ENCODE peak calls at places on chromosomes 13 and 19, in four cellular contexts. W, T, E and L are unnamed samples.
A peak's percentile ranks its signal among the peaks of the same experiment; 100 is the strongest.

GRCh38 chr13:111937763-111938375 is 129.1 kb upstream of the SOX1 start:
- DNase-seq in E (no peak), T (no peak), W (no peak), L (no peak)

GRCh38 chr19:30540671-30541210 is 168.6 kb downstream of the ZNF536 start:
- DNase-seq in T (no peak), E (no peak), W (no peak), L (no peak)

GRCh38 chr13:93775027-93775426 is 548.4 kb downstream of the GPC6 start:
- DNase-seq in T (no peak), E (no peak), W (no peak), L (no peak)

GRCh38 chr13:114032121-114032799 is 58.4 kb upstream of the C13orf46 start:
- DNase-seq in W (peak; percentile 60), T (no peak), E (no peak), L (no peak)

GRCh38 chr13:47287291-47287751 is 390.5 kb upstream of the HTR2A start:
- DNase-seq in W (peak; percentile 21), T (no peak), E (no peak), L (no peak)

GRCh38 chr19:55459950-55460657 is 1.3 kb downstream of the ISOC2 start:
- DNase-seq in W (no peak), E (no peak), T (no peak), L (peak; percentile 33)

GRCh38 chr13:30805603-30806011 is 70.3 kb downstream of the ALOX5AP start:
- DNase-seq in E (no peak), W (no peak), T (peak; percentile 96), L (peak; percentile 95)

GRCh38 chr19:4368128-4368820 is 24.9 kb downstream of the MPND start:
- DNase-seq in T (no peak), E (no peak), W (no peak), L (no peak)

GRCh38 chr19:38650911-38651584 is 3.6 kb downstream of the ACTN4 start:
- DNase-seq in W (peak; percentile 98), T (peak; percentile 67), E (no peak), L (peak; percentile 55)

GRCh38 chr19:10669246-10669645 is 15.1 kb downstream of the ILF3 start:
- DNase-seq in T (no peak), E (no peak), W (no peak), L (no peak)

GRCh38 chr19:44850641-44851109 is 4.6 kb downstream of the NECTIN2 start:
- DNase-seq in T (no peak), E (no peak), W (no peak), L (no peak)

GRCh38 chr13:45292176-45292575 is 48.8 kb downstream of the TPT1 start:
- DNase-seq in W (peak; percentile 18), E (no peak), T (peak; percentile 92), L (peak; percentile 64)

GRCh38 chr19:17847538-17848366 is at the start of gene JAK3:
- DNase-seq in T (no peak), E (no peak), W (peak; percentile 29), L (no peak)

GRCh38 chr13:36718146-36718545 is 44.3 kb downstream of the SERTM1 start:
- DNase-seq in E (no peak), T (peak; percentile 36), W (no peak), L (no peak)

GRCh38 chr19:42132030-42132628 is at the start of gene POU2F2:
- DNase-seq in T (no peak), W (no peak), E (no peak), L (no peak)

GRCh38 chr19:4669723-4670480 is at the start of gene MYDGF:
- DNase-seq in E (peak; percentile 44), W (peak; percentile 89), T (peak; percentile 84), L (peak; percentile 76)

GRCh38 chr13:76830805-76831204 is 55.4 kb downstream of the KCTD12 start:
- DNase-seq in W (no peak), E (no peak), T (no peak), L (no peak)

GRCh38 chr13:59914556-59914955 is 249.2 kb downstream of the DIAPH3 start:
- DNase-seq in E (peak; percentile 10), W (peak; percentile 6), T (no peak), L (no peak)

GRCh38 chr13:113453962-113454361 is 674 bp upstream of the ADPRHL1 start:
- DNase-seq in E (peak; percentile 48), T (no peak), W (no peak), L (no peak)

GRCh38 chr13:97976551-97977375 is 23.3 kb downstream of the IPO5 start:
- DNase-seq in T (peak; percentile 84), W (peak; percentile 11), E (no peak), L (peak; percentile 63)